ENCODE peak calls at places on chromosome 10, in eight cellular contexts. One of them, this sample, is unnamed.

GRCh38 chr10:12448729-12449391 is 99.5 kb downstream of the CAMK1D start:
- DNase-seq in Calu3: peak
- DNase-seq in BJ: peak
- DNase-seq in CD4-positive, alpha-beta T cell: peak
- DNase-seq in GM10248: peak
- DNase-seq in psoas muscle: peak
- DNase-seq in IMR-90: peak
- DNase-seq in neural progenitor cell: no peak
- DNase-seq in this sample: peak

GRCh38 chr10:122546242-122546641 is 14.3 kb upstream of the DMBT1 start:
- DNase-seq in Calu3: no peak
- DNase-seq in BJ: no peak
- DNase-seq in CD4-positive, alpha-beta T cell: no peak
- DNase-seq in GM10248: no peak
- DNase-seq in psoas muscle: no peak
- DNase-seq in IMR-90: no peak
- DNase-seq in neural progenitor cell: no peak
- DNase-seq in this sample: no peak

GRCh38 chr10:48211777-48212176 is 62.7 kb downstream of the FRMPD2 start:
- DNase-seq in Calu3: no peak
- DNase-seq in BJ: no peak
- DNase-seq in CD4-positive, alpha-beta T cell: no peak
- DNase-seq in GM10248: no peak
- DNase-seq in psoas muscle: no peak
- DNase-seq in IMR-90: no peak
- DNase-seq in neural progenitor cell: no peak
- DNase-seq in this sample: no peak

GRCh38 chr10:93515071-93515962 is 18.9 kb downstream of the CEP55 start:
- DNase-seq in Calu3: no peak
- DNase-seq in BJ: no peak
- DNase-seq in CD4-positive, alpha-beta T cell: no peak
- DNase-seq in GM10248: no peak
- DNase-seq in psoas muscle: no peak
- DNase-seq in IMR-90: no peak
- DNase-seq in neural progenitor cell: no peak
- DNase-seq in this sample: no peak

GRCh38 chr10:61774031-61774430 is 111.3 kb downstream of the CABCOCO1 start:
- DNase-seq in Calu3: no peak
- DNase-seq in BJ: no peak
- DNase-seq in CD4-positive, alpha-beta T cell: no peak
- DNase-seq in GM10248: no peak
- DNase-seq in psoas muscle: no peak
- DNase-seq in IMR-90: no peak
- DNase-seq in neural progenitor cell: no peak
- DNase-seq in this sample: no peak

GRCh38 chr10:43452356-43452914 is 15.5 kb downstream of the ZNF487 start:
- DNase-seq in Calu3: no peak
- DNase-seq in BJ: no peak
- DNase-seq in CD4-positive, alpha-beta T cell: no peak
- DNase-seq in GM10248: no peak
- DNase-seq in psoas muscle: no peak
- DNase-seq in IMR-90: no peak
- DNase-seq in neural progenitor cell: no peak
- DNase-seq in this sample: no peak

GRCh38 chr10:132448248-132448731 is 51.3 kb downstream of the PWWP2B start:
- DNase-seq in Calu3: peak
- DNase-seq in BJ: no peak
- DNase-seq in CD4-positive, alpha-beta T cell: peak
- DNase-seq in GM10248: peak
- DNase-seq in psoas muscle: peak
- DNase-seq in IMR-90: no peak
- DNase-seq in neural progenitor cell: peak
- DNase-seq in this sample: peak

GRCh38 chr10:30434273-30435067 is 486 bp downstream of the MAP3K8 start:
- DNase-seq in Calu3: peak
- DNase-seq in BJ: no peak
- DNase-seq in CD4-positive, alpha-beta T cell: peak
- DNase-seq in GM10248: peak
- DNase-seq in psoas muscle: peak
- DNase-seq in IMR-90: peak
- DNase-seq in neural progenitor cell: peak
- DNase-seq in this sample: peak

GRCh38 chr10:112832361-112832878 is 117.6 kb upstream of the TCF7L2 start:
- DNase-seq in Calu3: peak
- DNase-seq in BJ: no peak
- DNase-seq in CD4-positive, alpha-beta T cell: no peak
- DNase-seq in GM10248: no peak
- DNase-seq in psoas muscle: no peak
- DNase-seq in IMR-90: peak
- DNase-seq in neural progenitor cell: peak
- DNase-seq in this sample: no peak

GRCh38 chr10:126058507-126058906 is 162.1 kb downstream of the FANK1 start:
- DNase-seq in Calu3: no peak
- DNase-seq in BJ: no peak
- DNase-seq in CD4-positive, alpha-beta T cell: no peak
- DNase-seq in GM10248: no peak
- DNase-seq in psoas muscle: no peak
- DNase-seq in IMR-90: no peak
- DNase-seq in neural progenitor cell: peak
- DNase-seq in this sample: no peak

GRCh38 chr10:12418000-12418399 is 68.7 kb downstream of the CAMK1D start:
- DNase-seq in Calu3: no peak
- DNase-seq in BJ: no peak
- DNase-seq in CD4-positive, alpha-beta T cell: no peak
- DNase-seq in GM10248: no peak
- DNase-seq in psoas muscle: peak
- DNase-seq in IMR-90: peak
- DNase-seq in neural progenitor cell: no peak
- DNase-seq in this sample: no peak

GRCh38 chr10:124686707-124687376 is 57.3 kb downstream of the FAM53B start:
- DNase-seq in Calu3: no peak
- DNase-seq in BJ: no peak
- DNase-seq in CD4-positive, alpha-beta T cell: no peak
- DNase-seq in GM10248: no peak
- DNase-seq in psoas muscle: peak
- DNase-seq in IMR-90: no peak
- DNase-seq in neural progenitor cell: no peak
- DNase-seq in this sample: no peak

GRCh38 chr10:75396861-75397570 is 4.5 kb downstream of the ZNF503 start:
- DNase-seq in Calu3: no peak
- DNase-seq in BJ: no peak
- DNase-seq in CD4-positive, alpha-beta T cell: no peak
- DNase-seq in GM10248: no peak
- DNase-seq in psoas muscle: peak
- DNase-seq in IMR-90: no peak
- DNase-seq in neural progenitor cell: peak
- DNase-seq in this sample: no peak

GRCh38 chr10:105070249-105070648 is 429.2 kb downstream of the SORCS3 start:
- DNase-seq in Calu3: no peak
- DNase-seq in BJ: no peak
- DNase-seq in CD4-positive, alpha-beta T cell: no peak
- DNase-seq in GM10248: no peak
- DNase-seq in psoas muscle: no peak
- DNase-seq in IMR-90: no peak
- DNase-seq in neural progenitor cell: no peak
- DNase-seq in this sample: no peak

GRCh38 chr10:90858489-90858968 is 690 bp upstream of the HTR7 start:
- DNase-seq in Calu3: no peak
- DNase-seq in BJ: no peak
- DNase-seq in CD4-positive, alpha-beta T cell: no peak
- DNase-seq in GM10248: no peak
- DNase-seq in psoas muscle: no peak
- DNase-seq in IMR-90: no peak
- DNase-seq in neural progenitor cell: peak
- DNase-seq in this sample: no peak

GRCh38 chr10:287814-288213 is 152.6 kb downstream of the ZMYND11 start:
- DNase-seq in Calu3: no peak
- DNase-seq in BJ: no peak
- DNase-seq in CD4-positive, alpha-beta T cell: no peak
- DNase-seq in GM10248: no peak
- DNase-seq in psoas muscle: no peak
- DNase-seq in IMR-90: no peak
- DNase-seq in neural progenitor cell: peak
- DNase-seq in this sample: no peak

GRCh38 chr10:125332548-125333208 is 172.3 kb upstream of the CTBP2 start:
- DNase-seq in Calu3: no peak
- DNase-seq in BJ: no peak
- DNase-seq in CD4-positive, alpha-beta T cell: no peak
- DNase-seq in GM10248: no peak
- DNase-seq in psoas muscle: no peak
- DNase-seq in IMR-90: no peak
- DNase-seq in neural progenitor cell: no peak
- DNase-seq in this sample: no peak

GRCh38 chr10:86956195-86956840 is 1.1 kb downstream of the MMRN2 start:
- DNase-seq in Calu3: no peak
- DNase-seq in BJ: no peak
- DNase-seq in CD4-positive, alpha-beta T cell: no peak
- DNase-seq in GM10248: no peak
- DNase-seq in psoas muscle: no peak
- DNase-seq in IMR-90: no peak
- DNase-seq in neural progenitor cell: no peak
- DNase-seq in this sample: no peak

GRCh38 chr10:103888113-103888841 is 29.7 kb downstream of the STN1 start:
- DNase-seq in Calu3: peak
- DNase-seq in BJ: peak
- DNase-seq in CD4-positive, alpha-beta T cell: no peak
- DNase-seq in GM10248: peak
- DNase-seq in psoas muscle: peak
- DNase-seq in IMR-90: peak
- DNase-seq in neural progenitor cell: no peak
- DNase-seq in this sample: peak

GRCh38 chr10:104209575-104210198 is 22.5 kb downstream of the CFAP43 start:
- DNase-seq in Calu3: peak
- DNase-seq in BJ: no peak
- DNase-seq in CD4-positive, alpha-beta T cell: peak
- DNase-seq in GM10248: peak
- DNase-seq in psoas muscle: no peak
- DNase-seq in IMR-90: peak
- DNase-seq in neural progenitor cell: peak
- DNase-seq in this sample: peak

GRCh38 chr10:95475827-95476481 is 85.2 kb downstream of the SORBS1 start:
- DNase-seq in Calu3: peak
- DNase-seq in BJ: no peak
- DNase-seq in CD4-positive, alpha-beta T cell: no peak
- DNase-seq in GM10248: no peak
- DNase-seq in psoas muscle: peak
- DNase-seq in IMR-90: no peak
- DNase-seq in neural progenitor cell: no peak
- DNase-seq in this sample: no peak

GRCh38 chr10:1316107-1316805 is 260.1 kb downstream of the WDR37 start:
- DNase-seq in Calu3: no peak
- DNase-seq in BJ: no peak
- DNase-seq in CD4-positive, alpha-beta T cell: no peak
- DNase-seq in GM10248: no peak
- DNase-seq in psoas muscle: no peak
- DNase-seq in IMR-90: no peak
- DNase-seq in neural progenitor cell: no peak
- DNase-seq in this sample: no peak

GRCh38 chr10:87842220-87842641 is 21.1 kb downstream of the KLLN start:
- DNase-seq in Calu3: peak
- DNase-seq in BJ: no peak
- DNase-seq in CD4-positive, alpha-beta T cell: no peak
- DNase-seq in GM10248: no peak
- DNase-seq in psoas muscle: no peak
- DNase-seq in IMR-90: peak
- DNase-seq in neural progenitor cell: no peak
- DNase-seq in this sample: no peak

GRCh38 chr10:88500656-88501055 is 82.5 kb downstream of the RNLS start:
- DNase-seq in Calu3: no peak
- DNase-seq in BJ: no peak
- DNase-seq in CD4-positive, alpha-beta T cell: no peak
- DNase-seq in GM10248: no peak
- DNase-seq in psoas muscle: no peak
- DNase-seq in IMR-90: peak
- DNase-seq in neural progenitor cell: no peak
- DNase-seq in this sample: no peak

GRCh38 chr10:6701289-6701688 is 121.2 kb upstream of the PRKCQ start:
- DNase-seq in Calu3: peak
- DNase-seq in BJ: no peak
- DNase-seq in CD4-positive, alpha-beta T cell: no peak
- DNase-seq in GM10248: no peak
- DNase-seq in psoas muscle: no peak
- DNase-seq in IMR-90: no peak
- DNase-seq in neural progenitor cell: peak
- DNase-seq in this sample: peak
- TF ChIP-seq CTCF in Calu3: no peak
- TF ChIP-seq CTCF in BJ: no peak
- TF ChIP-seq CTCF in CD4-positive, alpha-beta T cell: no peak
- TF ChIP-seq CTCF in GM10248: no peak
- TF ChIP-seq CTCF in psoas muscle: peak
- TF ChIP-seq CTCF in IMR-90: no peak
- TF ChIP-seq CTCF in neural progenitor cell: peak
- TF ChIP-seq CTCF in this sample: no peak

GRCh38 chr10:70804424-70804814 is 11.3 kb upstream of the SGPL1 start:
- DNase-seq in Calu3: no peak
- DNase-seq in BJ: no peak
- DNase-seq in CD4-positive, alpha-beta T cell: no peak
- DNase-seq in GM10248: no peak
- DNase-seq in psoas muscle: no peak
- DNase-seq in IMR-90: no peak
- DNase-seq in neural progenitor cell: no peak
- DNase-seq in this sample: no peak
- TF ChIP-seq CTCF in Calu3: no peak
- TF ChIP-seq CTCF in BJ: no peak
- TF ChIP-seq CTCF in CD4-positive, alpha-beta T cell: no peak
- TF ChIP-seq CTCF in GM10248: no peak
- TF ChIP-seq CTCF in psoas muscle: no peak
- TF ChIP-seq CTCF in IMR-90: no peak
- TF ChIP-seq CTCF in neural progenitor cell: no peak
- TF ChIP-seq CTCF in this sample: no peak

GRCh38 chr10:32109603-32110002 is 53.4 kb upstream of the KIF5B start:
- DNase-seq in Calu3: no peak
- DNase-seq in BJ: no peak
- DNase-seq in CD4-positive, alpha-beta T cell: no peak
- DNase-seq in GM10248: no peak
- DNase-seq in psoas muscle: no peak
- DNase-seq in IMR-90: no peak
- DNase-seq in neural progenitor cell: no peak
- DNase-seq in this sample: no peak
- TF ChIP-seq CTCF in Calu3: no peak
- TF ChIP-seq CTCF in BJ: no peak
- TF ChIP-seq CTCF in CD4-positive, alpha-beta T cell: no peak
- TF ChIP-seq CTCF in GM10248: no peak
- TF ChIP-seq CTCF in psoas muscle: no peak
- TF ChIP-seq CTCF in IMR-90: no peak
- TF ChIP-seq CTCF in neural progenitor cell: no peak
- TF ChIP-seq CTCF in this sample: no peak

GRCh38 chr10:110613341-110613995 is 30.7 kb upstream of the RBM20 start:
- DNase-seq in Calu3: no peak
- DNase-seq in BJ: no peak
- DNase-seq in CD4-positive, alpha-beta T cell: no peak
- DNase-seq in GM10248: no peak
- DNase-seq in psoas muscle: no peak
- DNase-seq in IMR-90: no peak
- DNase-seq in neural progenitor cell: no peak
- DNase-seq in this sample: peak
- TF ChIP-seq CTCF in Calu3: no peak
- TF ChIP-seq CTCF in BJ: no peak
- TF ChIP-seq CTCF in CD4-positive, alpha-beta T cell: no peak
- TF ChIP-seq CTCF in GM10248: no peak
- TF ChIP-seq CTCF in psoas muscle: no peak
- TF ChIP-seq CTCF in IMR-90: no peak
- TF ChIP-seq CTCF in neural progenitor cell: no peak
- TF ChIP-seq CTCF in this sample: no peak